ENCODE peak calls at places on chromosomes 16 and 17, in eight cellular contexts. Q, N, J, H, R, V, L and E are unnamed samples.

GRCh38 chr16:75096730-75097129 is 19.9 kb downstream of the LDHD start:
- DNase-seq in L (no peak), N (no peak), R (no peak), J (no peak), Q (peak; percentile 81), V (peak; percentile 77), H (peak; percentile 43), E (no peak)

GRCh38 chr17:12320286-12320685 is 299.6 kb downstream of the MAP2K4 start:
- DNase-seq in J (no peak), L (no peak), R (no peak), Q (no peak), H (peak; percentile 23), V (no peak), N (no peak), E (peak; percentile 7)

GRCh38 chr16:82031116-82032084 is 3.7 kb upstream of the HSD17B2 start:
- DNase-seq in Q (no peak), V (no peak), R (no peak), L (no peak), N (no peak), H (peak; percentile 27), J (peak; percentile 33), E (peak; percentile 41)

GRCh38 chr17:77425791-77426641 is 285.2 kb downstream of the SEC14L1 start:
- DNase-seq in J (no peak), V (peak; percentile 77), N (no peak), Q (no peak), H (peak; percentile 95), L (no peak), R (peak; percentile 85), E (no peak)

GRCh38 chr17:30368896-30369720 is 9.6 kb upstream of the CPD start:
- DNase-seq in Q (peak; percentile 60), V (no peak), R (no peak), N (no peak), L (no peak), J (no peak), H (no peak), E (no peak)

GRCh38 chr17:63224644-63225043 is 221.5 kb downstream of the CYB561 start:
- DNase-seq in V (no peak), L (no peak), N (no peak), R (no peak), Q (no peak), H (no peak), J (no peak), E (no peak)

GRCh38 chr17:40321502-40322416 is 12.8 kb downstream of the RARA start:
- DNase-seq in H (no peak), L (no peak), V (no peak), N (peak; percentile 81), R (no peak), J (no peak), Q (no peak), E (no peak)

GRCh38 chr16:31191697-31192428 is 10.7 kb downstream of the PYCARD start:
- DNase-seq in V (no peak), R (no peak), N (no peak), H (no peak), L (no peak), J (no peak), Q (no peak), E (no peak)

GRCh38 chr16:27775254-27775653 is 225.3 kb downstream of the KATNIP start:
- DNase-seq in R (no peak), N (no peak), J (no peak), V (no peak), H (no peak), Q (no peak), L (no peak), E (no peak)

DNA sequence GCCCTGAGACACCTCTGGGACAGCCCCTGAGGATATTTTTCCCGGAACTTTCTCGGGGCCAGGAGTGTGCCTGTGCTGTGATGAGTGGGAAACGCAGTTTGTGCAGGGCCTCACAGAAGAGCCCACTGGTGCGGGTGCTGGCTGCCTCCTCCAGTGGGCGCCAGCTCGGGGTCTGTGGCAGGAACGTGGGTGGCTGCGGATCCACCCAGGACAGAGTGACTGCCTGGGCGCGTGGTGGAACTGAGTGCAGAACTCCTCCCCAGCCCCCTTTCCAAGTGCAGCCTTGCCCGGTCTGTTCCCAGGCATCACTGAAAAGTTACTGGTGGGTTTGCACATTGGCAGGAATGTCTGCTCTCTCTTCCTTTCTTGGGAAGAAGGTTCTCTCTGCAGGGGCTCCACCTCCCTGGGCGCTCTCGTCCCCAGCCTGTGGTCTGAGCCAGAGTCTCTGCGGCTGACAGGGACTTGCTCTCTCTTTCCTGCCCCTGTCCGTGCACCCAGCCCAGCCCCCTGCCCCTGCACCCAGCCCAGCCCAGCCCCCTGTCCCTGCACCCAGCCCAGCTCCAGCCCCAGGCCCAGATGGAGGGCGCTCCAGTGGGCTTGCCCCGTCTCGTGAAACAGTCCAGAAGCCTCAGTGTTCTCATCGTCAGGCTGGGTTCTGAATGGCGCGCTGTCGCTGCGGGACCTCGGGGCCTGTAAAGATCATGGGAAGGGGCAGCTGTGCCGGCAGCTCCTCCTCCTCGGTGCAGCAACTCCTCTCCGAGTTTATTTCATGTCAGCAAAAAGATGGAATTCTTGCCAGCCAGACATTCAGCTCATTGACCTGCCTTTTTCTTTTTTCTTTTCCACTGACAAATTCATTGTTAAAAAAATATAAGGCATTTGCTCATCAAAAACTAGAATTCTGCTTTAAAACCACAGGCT is 117.5 kb downstream of the BANP start:
- DNase-seq in J (no peak), Q (no peak), L (no peak), H (no peak), N (no peak), R (no peak), V (no peak), E (no peak)
- H3K4me3 ChIP-seq in J (no peak overlapping the region), Q (no peak overlapping the region), L (no peak overlapping the region), H (no peak overlapping the region), N (no peak overlapping the region), R (no peak overlapping the region), V (no peak overlapping the region), E (no peak overlapping the region)

GRCh38 chr16:53631236-53631635 is 72.4 kb downstream of the RPGRIP1L start:
- DNase-seq in L (no peak), J (no peak), V (no peak), Q (no peak), H (no peak), R (no peak), N (no peak), E (no peak)

GRCh38 chr16:53629151-53629550 is 74.5 kb downstream of the RPGRIP1L start:
- DNase-seq in Q (no peak), L (no peak), H (no peak), J (no peak), N (no peak), V (no peak), R (no peak), E (no peak)

GRCh38 chr16:53632526-53632925 is 71.1 kb downstream of the RPGRIP1L start:
- DNase-seq in L (no peak), V (no peak), N (no peak), J (no peak), H (no peak), R (no peak), Q (no peak), E (no peak)

GRCh38 chr16:53626816-53627215 is 76.8 kb downstream of the RPGRIP1L start:
- DNase-seq in L (no peak), N (no peak), R (no peak), V (no peak), H (no peak), Q (no peak), J (no peak), E (no peak)

DNA sequence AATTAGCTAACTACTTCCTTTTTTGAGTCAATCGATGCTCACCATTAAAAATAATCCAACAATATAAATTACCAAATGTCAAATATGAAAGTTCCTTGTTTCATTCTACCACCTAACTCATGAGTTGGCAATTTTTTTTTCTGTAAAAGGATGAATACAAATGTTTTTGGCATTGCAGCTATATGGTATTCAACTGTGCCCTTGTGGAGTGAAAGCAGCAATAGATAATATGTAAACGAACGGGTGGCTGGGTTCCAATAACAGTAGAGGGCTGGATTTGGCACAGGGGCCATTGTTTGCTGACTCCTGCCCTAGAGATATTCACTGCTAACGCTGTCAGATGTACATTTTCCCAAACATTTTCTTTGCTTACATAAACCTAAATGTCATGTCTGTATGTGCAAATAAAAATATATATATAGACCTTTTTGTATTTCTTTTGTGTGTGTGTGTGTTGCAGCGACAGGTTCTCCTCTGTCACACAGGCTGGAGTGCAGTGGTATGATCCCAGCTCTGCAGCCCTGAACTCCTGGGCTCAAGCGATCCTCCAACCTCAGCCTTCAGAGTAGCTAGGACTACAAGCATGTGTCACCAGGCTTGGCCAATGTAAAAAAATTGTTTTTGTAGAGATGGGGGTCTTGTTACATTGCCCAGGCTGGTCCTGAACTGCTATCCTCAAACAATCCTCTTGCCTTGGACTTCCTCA is 73.9 kb downstream of the RPGRIP1L start:
- DNase-seq in L (no peak), H (no peak), J (no peak), V (no peak), R (no peak), Q (peak; percentile 68), N (no peak), E (no peak)
- H3K4me3 ChIP-seq in L (no peak overlapping the region), H (no peak overlapping the region), J (no peak overlapping the region), V (no peak overlapping the region), R (no peak overlapping the region), Q (no peak overlapping the region), N (no peak overlapping the region), E (no peak overlapping the region)

DNA sequence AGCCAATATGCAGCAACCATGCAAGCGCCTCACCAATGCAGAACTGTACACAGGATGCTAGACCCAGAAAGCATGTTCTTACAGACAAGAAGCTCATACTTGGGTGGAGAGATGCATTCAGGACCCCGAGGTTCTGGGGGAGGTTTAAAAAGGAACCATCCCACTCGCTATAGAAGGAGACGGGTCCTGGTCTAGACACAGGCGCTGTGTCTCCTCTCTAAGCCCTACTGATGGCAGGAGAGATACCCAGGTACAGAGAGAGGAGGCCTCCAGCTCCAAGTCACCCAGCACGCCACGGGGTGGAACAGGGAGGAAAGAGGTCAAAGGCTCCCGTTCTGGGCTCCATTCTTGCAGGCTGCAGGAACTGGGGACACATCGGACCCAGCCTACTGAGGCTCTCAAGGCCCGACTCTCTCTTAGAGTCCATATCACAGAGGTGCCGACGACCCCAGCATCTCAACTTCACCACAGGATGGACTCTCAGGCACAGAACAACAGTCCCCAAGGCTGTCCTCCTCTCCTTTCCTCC is 28.0 kb downstream of the SRCIN1 start:
- DNase-seq in H (no peak), J (no peak), V (no peak), Q (no peak), R (no peak), N (no peak), L (no peak), E (no peak)
- H3K4me3 ChIP-seq in H (no peak overlapping the region), J (peak overlapping the region; percentile 49), V (no peak overlapping the region), Q (no peak overlapping the region), R (peak overlapping the region; percentile 72), N (peak overlapping the region; percentile 8), L (no peak overlapping the region), E (no peak overlapping the region)

DNA sequence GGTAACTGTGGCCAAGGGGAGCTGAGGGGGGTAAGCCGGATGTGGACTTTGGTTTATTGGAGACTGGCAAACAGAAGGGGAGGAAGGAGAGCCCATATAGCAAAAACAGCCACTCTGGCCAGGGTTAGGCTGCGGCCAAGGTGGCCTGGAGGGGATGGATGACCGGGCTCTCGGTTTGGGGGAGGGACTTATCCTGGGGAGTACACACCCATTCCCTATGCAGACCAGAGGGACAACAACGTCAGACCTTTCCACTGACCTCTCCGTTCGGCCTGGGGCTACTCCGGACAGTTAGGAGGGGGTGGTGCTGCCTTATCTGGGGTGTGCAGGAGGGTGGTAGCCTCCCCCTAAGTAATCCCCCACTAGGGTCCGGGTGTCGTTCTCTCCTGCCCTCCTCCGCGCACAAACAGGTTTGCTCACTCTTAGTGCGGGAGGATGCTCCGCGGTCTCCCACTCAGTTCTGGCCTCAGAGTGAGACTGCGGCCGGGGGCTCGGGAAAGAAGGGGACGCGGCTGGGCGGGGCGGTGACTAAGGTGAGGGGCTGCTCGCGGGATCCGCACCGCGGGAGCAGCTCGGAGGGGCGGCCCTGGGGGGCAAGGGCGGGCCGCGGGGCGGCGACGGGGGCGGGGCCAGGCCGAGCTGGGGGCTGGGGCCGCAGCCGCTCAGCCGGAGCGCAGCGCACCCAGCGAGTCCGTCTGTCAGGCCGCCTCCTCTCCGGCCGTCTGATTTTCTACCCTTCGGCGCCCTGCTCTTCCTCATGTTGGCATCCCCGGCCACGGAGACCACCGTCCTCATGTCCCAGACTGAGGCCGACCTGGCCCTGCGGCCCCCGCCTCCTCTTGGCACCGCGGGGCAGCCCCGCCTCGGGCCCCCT is at the start of gene WNK4:
- DNase-seq in R (peak; percentile 36), V (no peak), L (no peak), J (peak; percentile 42), N (no peak), Q (no peak), H (no peak), E (no peak)
- H3K4me3 ChIP-seq in R (peak within 1 kb of the TSS; percentile 45), V (no peak within 1 kb of the TSS), L (peak within 1 kb of the TSS; percentile 30), J (no peak within 1 kb of the TSS), N (peak within 1 kb of the TSS; percentile 17), Q (no peak within 1 kb of the TSS), H (no peak within 1 kb of the TSS), E (peak within 1 kb of the TSS; percentile 71)